ENCODE peak calls at places on chromosomes 13 and 19, in nine cellular contexts. T is AG04449, Z is choroid plexus epithelial cell, R is dorsolateral prefrontal cortex, H is left ventricle myocardium inferior, N is IMR-90, J is fibroblast of villous mesenchyme, Q is NB4, O is foreskin fibroblast. A is an unnamed sample.

GRCh38 chr19:48751835-48752510 is 468 bp downstream of the FUT1 start:
- DNase-seq in T (no peak), Z (no peak), R (no peak), H (no peak), N (no peak), J (no peak), Q (peak; percentile 87), O (no peak), A (no peak)

GRCh38 chr19:7257148-7258041 is 36.8 kb downstream of the INSR start:
- DNase-seq in T (no peak), Z (peak; percentile 83), R (no peak), H (no peak), N (peak; percentile 67), J (peak; percentile 90), Q (no peak), O (no peak), A (peak; percentile 29)

GRCh38 chr13:113584870-113585671 is 518 bp downstream of the TFDP1 start:
- DNase-seq in T (no peak), Z (no peak), R (peak; percentile 43), H (no peak), N (no peak), J (peak; percentile 22), Q (peak; percentile 64), O (peak; percentile 3), A (peak; percentile 44)

GRCh38 chr13:51832471-51833152 is 12.4 kb downstream of the TMEM272 start:
- DNase-seq in T (no peak), Z (peak; percentile 54), R (no peak), H (no peak), N (peak; percentile 8), J (peak; percentile 18), Q (peak; percentile 88), O (no peak), A (peak; percentile 31)

GRCh38 chr13:39107484-39108040 is 69.3 kb downstream of the NHLRC3 start:
- DNase-seq in T (no peak), Z (no peak), R (no peak), H (no peak), N (no peak), J (no peak), Q (no peak), O (no peak), A (peak; percentile 32)

GRCh38 chr13:97329331-97329730 is 104.6 kb upstream of the RAP2A start:
- DNase-seq in T (no peak), Z (peak; percentile 72), R (no peak), H (no peak), N (peak; percentile 44), J (no peak), Q (no peak), O (no peak), A (no peak)

GRCh38 chr19:45177817-45178261 is at the start of gene TRAPPC6A:
- DNase-seq in T (peak; percentile 23), Z (peak; percentile 53), R (no peak), H (no peak), N (peak; percentile 70), J (peak; percentile 69), Q (peak; percentile 80), O (peak; percentile 75), A (no peak)

GRCh38 chr13:35255241-35255640 is 221.2 kb downstream of the MAB21L1 start:
- DNase-seq in T (no peak), Z (no peak), R (no peak), H (no peak), N (no peak), J (no peak), Q (no peak), O (no peak), A (no peak)

GRCh38 chr19:4051175-4052101 is 15.3 kb downstream of the ZBTB7A start:
- DNase-seq in T (no peak), Z (no peak), R (no peak), H (no peak), N (peak; percentile 55), J (peak; percentile 63), Q (peak; percentile 91), O (no peak), A (peak; percentile 5)

GRCh38 chr19:37925212-37925611 is 18.2 kb downstream of the SIPA1L3 start:
- DNase-seq in T (no peak), Z (no peak), R (no peak), H (no peak), N (no peak), J (no peak), Q (no peak), O (no peak), A (no peak)

GRCh38 chr19:50162988-50163387 is at the start of gene IZUMO2:
- DNase-seq in T (no peak), Z (no peak), R (no peak), H (no peak), N (no peak), J (no peak), Q (no peak), O (no peak), A (no peak)

GRCh38 chr19:45100797-45101196 is 7.8 kb downstream of the PPP1R37 start:
- DNase-seq in T (no peak), Z (peak; percentile 70), R (no peak), H (no peak), N (peak; percentile 69), J (peak; percentile 51), Q (no peak), O (peak; percentile 71), A (no peak)

GRCh38 chr13:33252103-33252502 is 33.5 kb downstream of the STARD13 start:
- DNase-seq in T (no peak), Z (no peak), R (no peak), H (peak; percentile 62), N (no peak), J (no peak), Q (no peak), O (no peak), A (no peak)

GRCh38 chr13:112928958-112929777 is 39.8 kb upstream of the MCF2L start:
- DNase-seq in T (no peak), Z (peak; percentile 54), R (no peak), H (no peak), N (peak; percentile 28), J (peak; percentile 44), Q (peak; percentile 48), O (peak; percentile 32), A (peak; percentile 85)

GRCh38 chr19:44575116-44575700 is 38.2 kb upstream of the IGSF23 start:
- DNase-seq in T (no peak), Z (no peak), R (no peak), H (no peak), N (no peak), J (no peak), Q (no peak), O (no peak), A (no peak)

GRCh38 chr19:58568731-58569130 is 4.4 kb downstream of the MZF1 start:
- DNase-seq in T (no peak), Z (no peak), R (peak; percentile 16), H (no peak), N (no peak), J (no peak), Q (no peak), O (no peak), A (no peak)

GRCh38 chr13:24063281-24063851 is 97.2 kb upstream of the SPATA13 start:
- DNase-seq in T (no peak), Z (peak; percentile 22), R (no peak), H (peak; percentile 38), N (no peak), J (peak; percentile 39), Q (peak; percentile 25), O (no peak), A (no peak)

GRCh38 chr19:13057744-13058143 is 44.9 kb downstream of the LYL1 start:
- DNase-seq in T (no peak), Z (no peak), R (no peak), H (no peak), N (peak; percentile 47), J (no peak), Q (no peak), O (no peak), A (no peak)
- H3K4me3 ChIP-seq in T (no peak overlapping the region), Z (no peak overlapping the region), R (no peak overlapping the region), H (peak overlapping the region; percentile 9), N (no peak overlapping the region), J (no peak overlapping the region), Q (no peak overlapping the region), O (no peak overlapping the region), A (no peak overlapping the region)

GRCh38 chr13:84607614-84608013 is 725.3 kb upstream of the SLITRK1 start:
- DNase-seq in T (peak; percentile 51), Z (peak; percentile 76), R (no peak), H (no peak), N (peak; percentile 75), J (peak; percentile 0), Q (no peak), O (peak; percentile 54), A (no peak)

GRCh38 chr13:84609716-84610115 is 727.4 kb upstream of the SLITRK1 start:
- DNase-seq in T (no peak), Z (peak; percentile 52), R (no peak), H (no peak), N (peak; percentile 70), J (no peak), Q (no peak), O (peak; percentile 18), A (no peak)

GRCh38 chr13:84606616-84607015 is 724.3 kb upstream of the SLITRK1 start:
- DNase-seq in T (no peak), Z (no peak), R (no peak), H (no peak), N (no peak), J (no peak), Q (no peak), O (no peak), A (no peak)

DNA sequence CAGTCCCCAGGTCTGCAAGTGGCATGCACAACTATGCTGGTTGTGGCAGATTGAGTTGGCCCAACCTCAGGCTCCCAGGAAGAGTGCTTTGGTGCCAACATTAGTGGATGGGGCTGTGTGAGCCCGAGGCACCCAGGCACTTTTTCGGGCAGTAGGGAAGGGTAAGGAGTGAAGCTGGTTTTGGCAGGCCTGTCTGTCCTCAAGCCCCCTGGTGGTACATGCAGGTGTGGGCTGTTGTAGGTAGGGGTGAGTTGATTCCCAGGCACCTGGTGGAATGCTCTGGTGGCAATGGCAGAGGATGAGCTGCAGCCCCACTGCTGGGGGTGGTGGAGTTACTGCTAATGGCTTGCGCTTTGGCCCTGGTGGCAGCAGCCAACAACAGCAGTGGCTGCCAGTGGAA is 723.7 kb upstream of the SLITRK1 start:
- DNase-seq in T (no peak), Z (no peak), R (no peak), H (no peak), N (no peak), J (no peak), Q (no peak), O (no peak), A (no peak)
- TF ChIP-seq CTCF in T (no peak), Z (no peak), R (no peak), H (no peak), N (no peak), J (no peak), Q (no peak), O (no peak), A (peak; percentile 12)

DNA sequence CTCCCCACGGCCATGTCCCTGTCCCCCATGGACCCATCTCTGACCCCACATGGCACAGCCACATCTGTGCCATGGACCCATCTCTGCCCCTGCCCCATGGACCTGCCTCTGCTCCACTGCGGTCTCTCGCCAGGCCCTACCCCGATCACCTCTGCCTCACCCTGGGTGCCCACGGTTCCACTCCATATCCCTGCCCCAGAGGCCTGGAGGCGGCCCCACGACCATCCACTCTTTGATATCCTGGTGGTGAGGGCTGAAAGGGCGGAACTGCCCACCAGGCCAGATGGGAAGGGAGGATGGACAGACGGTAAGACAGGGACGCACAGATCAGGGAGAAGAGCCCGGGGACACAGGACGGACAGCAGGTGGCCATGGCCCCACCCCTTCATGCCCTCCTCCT is 327 bp downstream of the PTGER1 start:
- DNase-seq in T (no peak), Z (no peak), R (no peak), H (no peak), N (no peak), J (no peak), Q (no peak), O (no peak), A (no peak)
- H3K4me3 ChIP-seq in T (peak overlapping the region; percentile 46), Z (peak overlapping the region; percentile 46), R (no peak overlapping the region), H (peak overlapping the region; percentile 17), N (peak overlapping the region; percentile 7), J (peak overlapping the region; percentile 54), Q (peak overlapping the region; percentile 25), O (peak overlapping the region; percentile 38), A (peak overlapping the region; percentile 50)

GRCh38 chr19:34555447-34555846 is 73.9 kb downstream of the WTIP start:
- DNase-seq in T (no peak), Z (peak; percentile 30), R (no peak), H (no peak), N (no peak), J (peak; percentile 13), Q (peak; percentile 20), O (peak; percentile 3), A (no peak)
- TF ChIP-seq CTCF in T (no peak), Z (peak; percentile 45), R (no peak), H (peak; percentile 29), N (peak; percentile 26), J (peak; percentile 35), Q (peak; percentile 15), O (no peak), A (peak; percentile 44)

A was measured in BE2C.